ENCODE peak calls at places on chromosome 22, in nine cellular contexts. One of them, this sample, is unnamed.

GRCh38 chr22:38228326-38228872 is 26.6 kb downstream of the MAFF start:
- DNase-seq in CD8-positive, alpha-beta T cell: no peak
- DNase-seq in gastrocnemius medialis: no peak
- DNase-seq in CD8-positive, alpha-beta memory T cell: no peak
- DNase-seq in stomach: no peak
- DNase-seq in CD4-positive, CD25-positive, alpha-beta regulatory T cell: no peak
- DNase-seq in effector memory CD4-positive, alpha-beta T cell: no peak
- DNase-seq in CD4-positive, alpha-beta memory T cell: no peak
- DNase-seq in spleen: no peak
- DNase-seq in this sample: no peak

GRCh38 chr22:36355362-36355761 is 32.4 kb downstream of the MYH9 start:
- DNase-seq in gastrocnemius medialis: no peak
- DNase-seq in CD4-positive, CD25-positive, alpha-beta regulatory T cell: no peak
- DNase-seq in CD8-positive, alpha-beta memory T cell: no peak
- DNase-seq in CD4-positive, alpha-beta memory T cell: no peak
- DNase-seq in stomach: no peak
- DNase-seq in effector memory CD4-positive, alpha-beta T cell: no peak
- DNase-seq in spleen: no peak
- DNase-seq in CD8-positive, alpha-beta T cell: no peak
- DNase-seq in this sample: no peak

GRCh38 chr22:44398791-44399190 is 86.0 kb upstream of the SHISAL1 start:
- DNase-seq in CD4-positive, CD25-positive, alpha-beta regulatory T cell: no peak
- DNase-seq in effector memory CD4-positive, alpha-beta T cell: no peak
- DNase-seq in CD8-positive, alpha-beta memory T cell: no peak
- DNase-seq in spleen: peak; percentile 51
- DNase-seq in CD8-positive, alpha-beta T cell: no peak
- DNase-seq in CD4-positive, alpha-beta memory T cell: no peak
- DNase-seq in gastrocnemius medialis: no peak
- DNase-seq in stomach: no peak
- DNase-seq in this sample: peak; percentile 8

GRCh38 chr22:45290410-45290936 is 5.7 kb downstream of the UPK3A start:
- DNase-seq in CD4-positive, CD25-positive, alpha-beta regulatory T cell: no peak
- DNase-seq in stomach: peak; percentile 38
- DNase-seq in CD8-positive, alpha-beta memory T cell: no peak
- DNase-seq in effector memory CD4-positive, alpha-beta T cell: no peak
- DNase-seq in spleen: no peak
- DNase-seq in CD8-positive, alpha-beta T cell: no peak
- DNase-seq in CD4-positive, alpha-beta memory T cell: no peak
- DNase-seq in gastrocnemius medialis: peak; percentile 91
- DNase-seq in this sample: no peak

GRCh38 chr22:36874309-36874696 is 13.5 kb downstream of the NCF4 start:
- DNase-seq in stomach: no peak
- DNase-seq in gastrocnemius medialis: no peak
- DNase-seq in effector memory CD4-positive, alpha-beta T cell: no peak
- DNase-seq in CD8-positive, alpha-beta T cell: no peak
- DNase-seq in CD4-positive, alpha-beta memory T cell: no peak
- DNase-seq in CD4-positive, CD25-positive, alpha-beta regulatory T cell: no peak
- DNase-seq in CD8-positive, alpha-beta memory T cell: no peak
- DNase-seq in spleen: no peak
- DNase-seq in this sample: no peak

GRCh38 chr22:41478473-41478872 is 9.6 kb downstream of the ACO2 start:
- DNase-seq in stomach: no peak
- DNase-seq in CD4-positive, CD25-positive, alpha-beta regulatory T cell: no peak
- DNase-seq in spleen: no peak
- DNase-seq in effector memory CD4-positive, alpha-beta T cell: no peak
- DNase-seq in CD8-positive, alpha-beta T cell: no peak
- DNase-seq in CD4-positive, alpha-beta memory T cell: no peak
- DNase-seq in CD8-positive, alpha-beta memory T cell: no peak
- DNase-seq in gastrocnemius medialis: no peak
- DNase-seq in this sample: no peak

GRCh38 chr22:30195245-30196140 is 51.1 kb downstream of the LIF start:
- DNase-seq in spleen: no peak
- DNase-seq in gastrocnemius medialis: no peak
- DNase-seq in CD8-positive, alpha-beta T cell: no peak
- DNase-seq in CD8-positive, alpha-beta memory T cell: no peak
- DNase-seq in CD4-positive, alpha-beta memory T cell: no peak
- DNase-seq in stomach: no peak
- DNase-seq in CD4-positive, CD25-positive, alpha-beta regulatory T cell: no peak
- DNase-seq in effector memory CD4-positive, alpha-beta T cell: no peak
- DNase-seq in this sample: no peak

GRCh38 chr22:43820671-43821305 is 8.7 kb upstream of the EFCAB6 start:
- DNase-seq in CD8-positive, alpha-beta memory T cell: no peak
- DNase-seq in CD4-positive, CD25-positive, alpha-beta regulatory T cell: no peak
- DNase-seq in gastrocnemius medialis: no peak
- DNase-seq in CD4-positive, alpha-beta memory T cell: no peak
- DNase-seq in CD8-positive, alpha-beta T cell: no peak
- DNase-seq in effector memory CD4-positive, alpha-beta T cell: no peak
- DNase-seq in spleen: no peak
- DNase-seq in stomach: no peak
- DNase-seq in this sample: no peak

GRCh38 chr22:20418211-20418788 is 19.3 kb downstream of the SCARF2 start:
- DNase-seq in CD8-positive, alpha-beta T cell: peak; percentile 65
- DNase-seq in effector memory CD4-positive, alpha-beta T cell: peak; percentile 57
- DNase-seq in CD4-positive, alpha-beta memory T cell: peak; percentile 69
- DNase-seq in spleen: peak; percentile 94
- DNase-seq in CD8-positive, alpha-beta memory T cell: peak; percentile 64
- DNase-seq in CD4-positive, CD25-positive, alpha-beta regulatory T cell: peak; percentile 73
- DNase-seq in gastrocnemius medialis: peak; percentile 71
- DNase-seq in stomach: peak; percentile 84
- DNase-seq in this sample: peak; percentile 88

GRCh38 chr22:20400606-20401375 is 6.8 kb downstream of the ZNF74 start:
- DNase-seq in effector memory CD4-positive, alpha-beta T cell: no peak
- DNase-seq in CD8-positive, alpha-beta memory T cell: no peak
- DNase-seq in CD8-positive, alpha-beta T cell: no peak
- DNase-seq in CD4-positive, CD25-positive, alpha-beta regulatory T cell: no peak
- DNase-seq in spleen: no peak
- DNase-seq in gastrocnemius medialis: no peak
- DNase-seq in CD4-positive, alpha-beta memory T cell: no peak
- DNase-seq in stomach: no peak
- DNase-seq in this sample: no peak

GRCh38 chr22:43397766-43398165 is 14.0 kb upstream of the MPPED1 start:
- DNase-seq in gastrocnemius medialis: no peak
- DNase-seq in CD4-positive, CD25-positive, alpha-beta regulatory T cell: no peak
- DNase-seq in stomach: no peak
- DNase-seq in CD4-positive, alpha-beta memory T cell: no peak
- DNase-seq in CD8-positive, alpha-beta T cell: no peak
- DNase-seq in effector memory CD4-positive, alpha-beta T cell: no peak
- DNase-seq in CD8-positive, alpha-beta memory T cell: no peak
- DNase-seq in spleen: peak; percentile 65
- DNase-seq in this sample: no peak

GRCh38 chr22:41350087-41350486 is 31.7 kb upstream of the TEF start:
- DNase-seq in CD8-positive, alpha-beta T cell: no peak
- DNase-seq in gastrocnemius medialis: no peak
- DNase-seq in spleen: no peak
- DNase-seq in stomach: no peak
- DNase-seq in CD4-positive, alpha-beta memory T cell: no peak
- DNase-seq in CD4-positive, CD25-positive, alpha-beta regulatory T cell: no peak
- DNase-seq in CD8-positive, alpha-beta memory T cell: no peak
- DNase-seq in effector memory CD4-positive, alpha-beta T cell: no peak
- DNase-seq in this sample: no peak

GRCh38 chr22:36659762-36660509 is 43.6 kb downstream of the CACNG2 start:
- DNase-seq in effector memory CD4-positive, alpha-beta T cell: no peak
- DNase-seq in stomach: peak; percentile 88
- DNase-seq in CD4-positive, CD25-positive, alpha-beta regulatory T cell: no peak
- DNase-seq in CD4-positive, alpha-beta memory T cell: no peak
- DNase-seq in CD8-positive, alpha-beta memory T cell: no peak
- DNase-seq in gastrocnemius medialis: peak; percentile 94
- DNase-seq in CD8-positive, alpha-beta T cell: no peak
- DNase-seq in spleen: peak; percentile 84
- DNase-seq in this sample: peak; percentile 94

GRCh38 chr22:41524283-41524682 is 20.0 kb downstream of the POLR3H start:
- DNase-seq in CD8-positive, alpha-beta memory T cell: no peak
- DNase-seq in gastrocnemius medialis: no peak
- DNase-seq in spleen: no peak
- DNase-seq in CD8-positive, alpha-beta T cell: no peak
- DNase-seq in CD4-positive, alpha-beta memory T cell: no peak
- DNase-seq in effector memory CD4-positive, alpha-beta T cell: no peak
- DNase-seq in CD4-positive, CD25-positive, alpha-beta regulatory T cell: no peak
- DNase-seq in stomach: peak; percentile 92
- DNase-seq in this sample: peak; percentile 60

GRCh38 chr22:45101828-45102227 is 61.9 kb upstream of the NUP50 start:
- DNase-seq in gastrocnemius medialis: peak; percentile 22
- DNase-seq in CD4-positive, alpha-beta memory T cell: peak; percentile 5
- DNase-seq in CD4-positive, CD25-positive, alpha-beta regulatory T cell: no peak
- DNase-seq in CD8-positive, alpha-beta T cell: no peak
- DNase-seq in stomach: peak; percentile 53
- DNase-seq in effector memory CD4-positive, alpha-beta T cell: no peak
- DNase-seq in spleen: peak; percentile 79
- DNase-seq in CD8-positive, alpha-beta memory T cell: no peak
- DNase-seq in this sample: peak; percentile 46

GRCh38 chr22:27476729-27477128 is 324.8 kb downstream of the MN1 start:
- DNase-seq in CD8-positive, alpha-beta memory T cell: no peak
- DNase-seq in spleen: no peak
- DNase-seq in CD4-positive, alpha-beta memory T cell: no peak
- DNase-seq in stomach: no peak
- DNase-seq in effector memory CD4-positive, alpha-beta T cell: no peak
- DNase-seq in CD4-positive, CD25-positive, alpha-beta regulatory T cell: no peak
- DNase-seq in CD8-positive, alpha-beta T cell: no peak
- DNase-seq in gastrocnemius medialis: no peak
- DNase-seq in this sample: no peak

GRCh38 chr22:19525666-19526065 is 1.5 kb upstream of the CLDN5 start:
- DNase-seq in spleen: peak; percentile 13
- DNase-seq in gastrocnemius medialis: no peak
- DNase-seq in CD8-positive, alpha-beta memory T cell: no peak
- DNase-seq in CD4-positive, alpha-beta memory T cell: no peak
- DNase-seq in effector memory CD4-positive, alpha-beta T cell: no peak
- DNase-seq in stomach: no peak
- DNase-seq in CD4-positive, CD25-positive, alpha-beta regulatory T cell: no peak
- DNase-seq in CD8-positive, alpha-beta T cell: no peak
- DNase-seq in this sample: no peak

GRCh38 chr22:24566899-24567511 is 11.2 kb downstream of the SNRPD3 start:
- DNase-seq in CD4-positive, CD25-positive, alpha-beta regulatory T cell: no peak
- DNase-seq in CD8-positive, alpha-beta memory T cell: no peak
- DNase-seq in spleen: no peak
- DNase-seq in stomach: no peak
- DNase-seq in CD4-positive, alpha-beta memory T cell: no peak
- DNase-seq in gastrocnemius medialis: no peak
- DNase-seq in effector memory CD4-positive, alpha-beta T cell: no peak
- DNase-seq in CD8-positive, alpha-beta T cell: no peak
- DNase-seq in this sample: no peak

GRCh38 chr22:29470159-29470855 is 9.7 kb upstream of the NEFH start:
- DNase-seq in spleen: peak; percentile 88
- DNase-seq in CD4-positive, alpha-beta memory T cell: peak; percentile 75
- DNase-seq in effector memory CD4-positive, alpha-beta T cell: peak; percentile 38
- DNase-seq in CD8-positive, alpha-beta memory T cell: peak; percentile 54
- DNase-seq in CD8-positive, alpha-beta T cell: peak; percentile 47
- DNase-seq in stomach: peak; percentile 63
- DNase-seq in gastrocnemius medialis: no peak
- DNase-seq in CD4-positive, CD25-positive, alpha-beta regulatory T cell: peak; percentile 66
- DNase-seq in this sample: peak; percentile 44

GRCh38 chr22:22099194-22099486 is 116.6 kb upstream of the TOP3B start:
- DNase-seq in spleen: no peak
- DNase-seq in gastrocnemius medialis: no peak
- DNase-seq in CD8-positive, alpha-beta memory T cell: no peak
- DNase-seq in stomach: no peak
- DNase-seq in CD4-positive, alpha-beta memory T cell: no peak
- DNase-seq in effector memory CD4-positive, alpha-beta T cell: no peak
- DNase-seq in CD8-positive, alpha-beta T cell: no peak
- DNase-seq in CD4-positive, CD25-positive, alpha-beta regulatory T cell: no peak
- DNase-seq in this sample: no peak
- H3K27me3 ChIP-seq in spleen: no peaks in the 10 kb centered on the region
- H3K27me3 ChIP-seq in gastrocnemius medialis: no peaks in the 10 kb centered on the region
- H3K27me3 ChIP-seq in CD8-positive, alpha-beta memory T cell: peaks cover 11% of the 10 kb centered on the region
- H3K27me3 ChIP-seq in stomach: no peaks in the 10 kb centered on the region
- H3K27me3 ChIP-seq in CD4-positive, alpha-beta memory T cell: no peaks in the 10 kb centered on the region
- H3K27me3 ChIP-seq in effector memory CD4-positive, alpha-beta T cell: no peaks in the 10 kb centered on the region
- H3K27me3 ChIP-seq in CD8-positive, alpha-beta T cell: no peaks in the 10 kb centered on the region
- H3K27me3 ChIP-seq in CD4-positive, CD25-positive, alpha-beta regulatory T cell: peaks cover 4% of the 10 kb centered on the region
- H3K27me3 ChIP-seq in this sample: no peaks in the 10 kb centered on the region

DNA sequence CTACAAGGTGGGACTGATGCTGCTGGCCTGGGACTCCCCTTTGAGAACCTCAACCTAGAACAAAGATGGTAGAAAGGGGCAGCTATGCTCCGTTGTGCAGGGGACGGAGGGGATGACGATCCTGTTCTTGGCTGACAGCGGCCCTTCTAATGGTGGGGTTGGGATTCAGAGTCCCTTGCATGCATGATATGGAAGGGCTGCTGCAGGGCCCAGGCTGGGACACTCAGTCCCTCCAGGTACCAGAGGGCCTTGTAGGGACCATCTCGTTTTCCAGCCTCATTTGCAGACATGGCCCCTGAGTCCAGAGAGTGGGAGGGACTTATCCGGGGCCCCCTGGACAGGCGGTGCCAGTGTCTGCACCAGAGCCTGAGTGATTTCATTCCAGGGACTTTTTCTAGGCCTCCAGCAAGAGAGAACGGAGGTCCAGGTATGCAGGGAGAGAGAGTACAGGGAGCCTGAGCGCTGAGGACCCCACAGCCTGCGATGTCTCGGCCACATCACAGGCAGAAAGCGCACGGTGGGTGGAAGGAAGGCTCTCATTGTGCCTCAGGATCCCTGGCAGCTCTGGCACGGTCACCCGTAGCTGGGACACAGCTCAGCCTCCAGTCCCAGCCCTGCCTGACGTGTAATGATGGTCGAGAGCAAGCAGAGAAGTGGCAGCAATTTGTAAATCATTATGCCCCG is 860.7 kb downstream of the TBC1D22A start:
- DNase-seq in CD8-positive, alpha-beta memory T cell: no peak
- DNase-seq in gastrocnemius medialis: no peak
- DNase-seq in CD4-positive, alpha-beta memory T cell: no peak
- DNase-seq in CD8-positive, alpha-beta T cell: no peak
- DNase-seq in spleen: peak; percentile 63
- DNase-seq in effector memory CD4-positive, alpha-beta T cell: no peak
- DNase-seq in stomach: no peak
- DNase-seq in CD4-positive, CD25-positive, alpha-beta regulatory T cell: no peak
- DNase-seq in this sample: no peak
- H3K9me3 ChIP-seq in CD8-positive, alpha-beta memory T cell: no peaks in the 10 kb centered on the region
- H3K9me3 ChIP-seq in gastrocnemius medialis: no peaks in the 10 kb centered on the region
- H3K9me3 ChIP-seq in CD4-positive, alpha-beta memory T cell: no peaks in the 10 kb centered on the region
- H3K9me3 ChIP-seq in CD8-positive, alpha-beta T cell: no peaks in the 10 kb centered on the region
- H3K9me3 ChIP-seq in spleen: no peaks in the 10 kb centered on the region
- H3K9me3 ChIP-seq in effector memory CD4-positive, alpha-beta T cell: no peaks in the 10 kb centered on the region
- H3K9me3 ChIP-seq in stomach: no peaks in the 10 kb centered on the region
- H3K9me3 ChIP-seq in CD4-positive, CD25-positive, alpha-beta regulatory T cell: no peaks in the 10 kb centered on the region
- H3K9me3 ChIP-seq in this sample: no peaks in the 10 kb centered on the region

GRCh38 chr22:18130699-18131429 is 19.1 kb upstream of the USP18 start:
- DNase-seq in CD4-positive, alpha-beta memory T cell: no peak
- DNase-seq in gastrocnemius medialis: peak; percentile 9
- DNase-seq in CD8-positive, alpha-beta memory T cell: no peak
- DNase-seq in CD4-positive, CD25-positive, alpha-beta regulatory T cell: no peak
- DNase-seq in spleen: no peak
- DNase-seq in CD8-positive, alpha-beta T cell: no peak
- DNase-seq in effector memory CD4-positive, alpha-beta T cell: no peak
- DNase-seq in stomach: no peak
- DNase-seq in this sample: no peak
- H3K27ac ChIP-seq in CD4-positive, alpha-beta memory T cell: no peak overlapping the region
- H3K27ac ChIP-seq in gastrocnemius medialis: no peak overlapping the region
- H3K27ac ChIP-seq in CD8-positive, alpha-beta memory T cell: no peak overlapping the region
- H3K27ac ChIP-seq in CD4-positive, CD25-positive, alpha-beta regulatory T cell: no peak overlapping the region
- H3K27ac ChIP-seq in spleen: no peak overlapping the region
- H3K27ac ChIP-seq in CD8-positive, alpha-beta T cell: no peak overlapping the region
- H3K27ac ChIP-seq in effector memory CD4-positive, alpha-beta T cell: no peak overlapping the region
- H3K27ac ChIP-seq in stomach: no peak overlapping the region
- H3K27ac ChIP-seq in this sample: no peak overlapping the region

DNA sequence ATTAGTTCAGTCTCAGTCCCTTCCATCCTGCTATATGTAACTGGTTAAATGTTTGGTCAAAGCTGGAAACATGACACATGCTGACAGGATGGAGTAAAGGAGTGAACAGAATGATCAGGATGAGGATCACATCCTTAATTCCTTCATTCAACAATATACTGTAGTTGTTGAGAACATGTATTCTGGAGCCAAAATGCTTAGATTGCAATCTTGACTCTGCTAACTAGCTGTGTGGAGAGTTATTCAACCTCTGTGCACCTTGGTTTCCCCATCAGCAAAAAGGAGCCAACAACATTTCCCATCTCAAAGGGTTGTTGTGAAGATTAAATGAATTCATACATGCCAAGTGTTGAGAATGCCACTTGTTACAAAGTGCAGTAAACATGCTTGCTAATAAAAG is 12.8 kb downstream of the ENTHD1 start:
- DNase-seq in CD8-positive, alpha-beta T cell: no peak
- DNase-seq in CD4-positive, CD25-positive, alpha-beta regulatory T cell: no peak
- DNase-seq in gastrocnemius medialis: no peak
- DNase-seq in stomach: no peak
- DNase-seq in effector memory CD4-positive, alpha-beta T cell: no peak
- DNase-seq in spleen: no peak
- DNase-seq in CD4-positive, alpha-beta memory T cell: no peak
- DNase-seq in CD8-positive, alpha-beta memory T cell: no peak
- DNase-seq in this sample: no peak
- H3K27me3 ChIP-seq in CD8-positive, alpha-beta T cell: no peaks in the 10 kb centered on the region
- H3K27me3 ChIP-seq in CD4-positive, CD25-positive, alpha-beta regulatory T cell: no peaks in the 10 kb centered on the region
- H3K27me3 ChIP-seq in gastrocnemius medialis: peaks cover 5% of the 10 kb centered on the region
- H3K27me3 ChIP-seq in stomach: no peaks in the 10 kb centered on the region
- H3K27me3 ChIP-seq in effector memory CD4-positive, alpha-beta T cell: no peaks in the 10 kb centered on the region
- H3K27me3 ChIP-seq in spleen: no peaks in the 10 kb centered on the region
- H3K27me3 ChIP-seq in CD4-positive, alpha-beta memory T cell: no peaks in the 10 kb centered on the region
- H3K27me3 ChIP-seq in CD8-positive, alpha-beta memory T cell: no peaks in the 10 kb centered on the region
- H3K27me3 ChIP-seq in this sample: peaks cover 4% of the 10 kb centered on the region